ENCODE peak calls at places on chromosome X, in four cellular contexts. V is AG04450; Y is CD8-positive, alpha-beta T cell; F is CD8-positive, alpha-beta memory T cell. C is an unnamed sample.

GRCh38 chrX:154411981-154412340 is 622 bp downstream of the TAFAZZIN start:
- DNase-seq in V (no peak), Y (peak; percentile 66), F (no peak), C (no peak)

GRCh38 chrX:17706676-17707075 is 30.6 kb upstream of the SCML1 start:
- DNase-seq in V (peak; percentile 60), Y (no peak), F (no peak), C (no peak)

GRCh38 chrX:40085086-40085551 is 12.6 kb downstream of the BCOR start:
- DNase-seq in V (peak; percentile 54), Y (no peak), F (no peak), C (no peak)

GRCh38 chrX:45771114-45771513 is 570.4 kb upstream of the DIPK2B start:
- DNase-seq in V (peak; percentile 75), Y (no peak), F (no peak), C (no peak)

GRCh38 chrX:38561126-38561868 is at the start of gene TSPAN7:
- DNase-seq in V (peak; percentile 1), Y (peak; percentile 69), F (peak; percentile 7), C (peak; percentile 72)

GRCh38 chrX:47285762-47286320 is 53.0 kb downstream of the USP11 start:
- DNase-seq in V (no peak), Y (no peak), F (no peak), C (no peak)

GRCh38 chrX:104659037-104659744 is 93.2 kb downstream of the IL1RAPL2 start:
- DNase-seq in V (no peak), Y (no peak), F (no peak), C (no peak)

GRCh38 chrX:47093248-47093647 is 15.0 kb downstream of the RGN start:
- DNase-seq in V (peak; percentile 0), Y (no peak), F (no peak), C (no peak)

GRCh38 chrX:28010875-28011274 is 29.6 kb upstream of the DCAF8L1 start:
- DNase-seq in V (no peak), Y (no peak), F (no peak), C (no peak)

GRCh38 chrX:153443476-153444332 is 2.2 kb downstream of the TREX2 start:
- DNase-seq in V (no peak), Y (no peak), F (no peak), C (no peak)

GRCh38 chrX:4690516-4690915 is 977.1 kb upstream of the PRKX start:
- DNase-seq in V (no peak), Y (no peak), F (no peak), C (no peak)

GRCh38 chrX:2507904-2508630 is 7.3 kb upstream of the DHRSX start:
- DNase-seq in V (no peak), Y (no peak), F (no peak), C (no peak)

GRCh38 chrX:19649227-19650009 is 134.1 kb upstream of the MAP3K15 start:
- DNase-seq in V (no peak), Y (no peak), F (no peak), C (no peak)

GRCh38 chrX:19650996-19651395 is 135.7 kb upstream of the MAP3K15 start:
- DNase-seq in V (no peak), Y (no peak), F (no peak), C (no peak)

GRCh38 chrX:19646298-19646697 is 131.0 kb upstream of the MAP3K15 start:
- DNase-seq in V (no peak), Y (no peak), F (no peak), C (no peak)

GRCh38 chrX:19647731-19648588 is 132.7 kb upstream of the MAP3K15 start:
- DNase-seq in V (no peak), Y (no peak), F (no peak), C (no peak)

DNA sequence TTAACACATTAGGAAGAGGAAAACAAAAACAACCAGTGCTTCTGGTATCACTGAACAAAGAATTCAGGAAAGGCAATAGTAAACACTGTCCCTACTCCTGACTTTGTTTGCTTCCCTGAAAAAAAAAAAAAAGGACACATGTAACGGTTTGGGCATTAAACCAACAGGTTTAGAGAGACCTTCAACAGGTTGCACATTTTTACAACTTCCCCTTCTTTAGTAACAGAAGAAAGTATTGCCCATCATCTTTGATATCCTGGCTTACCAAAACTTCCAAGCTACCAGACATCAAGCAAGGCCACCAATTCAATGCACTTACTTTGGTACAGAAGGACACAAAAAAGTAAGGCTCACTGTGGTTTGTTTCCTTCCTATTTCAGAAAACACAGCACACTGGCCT is 131.9 kb upstream of the MAP3K15 start:
- DNase-seq in V (no peak), Y (no peak), F (no peak), C (no peak)
- H3K27ac ChIP-seq in V (peak overlapping the region; percentile 11), Y (no peak overlapping the region), F (no peak overlapping the region), C (no peak overlapping the region)

GRCh38 chrX:49037883-49038475 is 5.2 kb downstream of the TFE3 start:
- DNase-seq in V (peak; percentile 16), Y (no peak), F (no peak), C (no peak)
- H3K27ac ChIP-seq in V (peak overlapping the region; percentile 52), Y (no peak overlapping the region), F (no peak overlapping the region), C (no peak overlapping the region)

GRCh38 chrX:108216862-108217571 is 125.4 kb downstream of the ATG4A start:
- DNase-seq in V (no peak), Y (no peak), F (no peak), C (no peak)

GRCh38 chrX:108216405-108216804 is 124.8 kb downstream of the ATG4A start:
- DNase-seq in V (no peak), Y (no peak), F (no peak), C (no peak)

GRCh38 chrX:108219949-108220601 is 128.5 kb downstream of the ATG4A start:
- DNase-seq in V (no peak), Y (no peak), F (no peak), C (no peak)

GRCh38 chrX:108221481-108221880 is 129.9 kb downstream of the ATG4A start:
- DNase-seq in V (no peak), Y (no peak), F (no peak), C (no peak)

DNA sequence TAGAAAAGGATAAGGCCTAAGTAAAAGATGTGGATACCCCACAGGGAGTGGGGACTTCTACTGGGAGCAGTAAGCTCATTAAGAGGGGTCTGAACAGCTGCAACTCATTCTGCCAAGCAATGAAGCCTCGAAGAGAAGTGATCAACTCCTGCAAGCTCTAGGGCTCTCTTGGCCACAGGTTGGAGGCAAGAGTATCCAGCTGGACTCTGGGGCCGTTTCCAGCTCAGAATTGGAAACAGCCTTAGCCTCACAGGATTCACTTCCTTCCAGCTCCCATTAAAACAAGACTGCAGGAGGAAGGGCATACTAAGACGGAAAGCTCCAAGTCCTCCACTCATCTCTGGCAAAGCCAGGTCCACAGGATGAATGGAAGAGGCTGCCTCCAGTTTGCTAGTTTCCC is 126.3 kb downstream of the ATG4A start:
- DNase-seq in V (no peak), Y (no peak), F (no peak), C (no peak)
- H3K27ac ChIP-seq in V (no peak overlapping the region), Y (no peak overlapping the region), F (no peak overlapping the region), C (no peak overlapping the region)

DNA sequence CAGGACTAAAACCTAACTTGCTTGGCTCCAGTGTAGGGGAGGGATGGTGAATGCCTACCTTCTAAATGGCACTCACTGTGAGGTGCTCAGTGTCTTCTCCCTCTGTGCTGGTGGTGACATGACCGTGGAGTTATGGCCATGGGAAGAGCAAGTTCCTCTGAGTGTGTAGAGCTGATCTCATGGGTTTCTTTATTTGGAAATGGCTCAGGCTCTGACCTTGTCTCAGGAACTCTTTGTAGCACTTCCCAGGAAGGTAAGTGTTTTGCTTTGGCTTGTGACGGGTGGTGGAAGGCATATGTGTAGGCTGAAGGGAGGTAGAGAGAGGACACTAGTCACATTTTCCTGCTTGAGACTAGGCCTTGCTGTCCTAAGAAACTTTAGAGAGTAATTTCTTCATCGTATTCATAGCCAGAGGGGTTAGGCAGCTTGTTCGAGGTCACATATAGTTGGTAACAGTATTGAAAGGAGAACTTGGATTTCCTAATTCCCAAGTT is 6.5 kb downstream of the MSN start:
- DNase-seq in V (no peak), Y (no peak), F (no peak), C (no peak)
- H3K27ac ChIP-seq in V (peak overlapping the region; percentile 65), Y (peak overlapping the region; percentile 25), F (peak overlapping the region; percentile 36), C (peak overlapping the region; percentile 50)